ENCODE peak calls at places on chromosomes 2 and 18, in eight cellular contexts. One of them, this sample, is unnamed.

GRCh38 chr2:15636972-15637785 is 45.5 kb downstream of the DDX1 start:
- DNase-seq in astrocyte of the spinal cord: peak; percentile 76
- DNase-seq in right atrium auricular region: peak; percentile 83
- DNase-seq in DND-41: peak; percentile 60
- DNase-seq in mesothelial cell of epicardium: peak; percentile 76
- DNase-seq in ascending aorta: no peak
- DNase-seq in chondrocyte: no peak
- DNase-seq in right lobe of liver: peak; percentile 57
- DNase-seq in this sample: peak; percentile 64

GRCh38 chr2:136310797-136311558 is 193.0 kb upstream of the CXCR4 start:
- DNase-seq in astrocyte of the spinal cord: no peak
- DNase-seq in right atrium auricular region: no peak
- DNase-seq in DND-41: no peak
- DNase-seq in mesothelial cell of epicardium: no peak
- DNase-seq in ascending aorta: no peak
- DNase-seq in chondrocyte: no peak
- DNase-seq in right lobe of liver: no peak
- DNase-seq in this sample: no peak

GRCh38 chr2:176159678-176160250 is 2.7 kb downstream of the HOXD3 start:
- DNase-seq in astrocyte of the spinal cord: no peak
- DNase-seq in right atrium auricular region: no peak
- DNase-seq in DND-41: no peak
- DNase-seq in mesothelial cell of epicardium: no peak
- DNase-seq in ascending aorta: no peak
- DNase-seq in chondrocyte: no peak
- DNase-seq in right lobe of liver: no peak
- DNase-seq in this sample: no peak

GRCh38 chr2:65316072-65316471 is 88.4 kb downstream of the ACTR2 start:
- DNase-seq in astrocyte of the spinal cord: peak; percentile 69
- DNase-seq in right atrium auricular region: peak; percentile 78
- DNase-seq in DND-41: no peak
- DNase-seq in mesothelial cell of epicardium: no peak
- DNase-seq in ascending aorta: peak; percentile 40
- DNase-seq in chondrocyte: no peak
- DNase-seq in right lobe of liver: peak; percentile 37
- DNase-seq in this sample: no peak

GRCh38 chr2:29528371-29528770 is 393.0 kb downstream of the ALK start:
- DNase-seq in astrocyte of the spinal cord: no peak
- DNase-seq in right atrium auricular region: no peak
- DNase-seq in DND-41: no peak
- DNase-seq in mesothelial cell of epicardium: no peak
- DNase-seq in ascending aorta: no peak
- DNase-seq in chondrocyte: no peak
- DNase-seq in right lobe of liver: no peak
- DNase-seq in this sample: no peak

GRCh38 chr2:26172866-26173595 is at the start of gene GAREM2:
- DNase-seq in astrocyte of the spinal cord: no peak
- DNase-seq in right atrium auricular region: no peak
- DNase-seq in DND-41: no peak
- DNase-seq in mesothelial cell of epicardium: peak; percentile 41
- DNase-seq in ascending aorta: no peak
- DNase-seq in chondrocyte: no peak
- DNase-seq in right lobe of liver: no peak
- DNase-seq in this sample: no peak

GRCh38 chr2:149858214-149858613 is 270.6 kb upstream of the MMADHC start:
- DNase-seq in astrocyte of the spinal cord: peak; percentile 36
- DNase-seq in right atrium auricular region: no peak
- DNase-seq in DND-41: no peak
- DNase-seq in mesothelial cell of epicardium: no peak
- DNase-seq in ascending aorta: no peak
- DNase-seq in chondrocyte: no peak
- DNase-seq in right lobe of liver: no peak
- DNase-seq in this sample: no peak

GRCh38 chr2:26612034-26612433 is 29.1 kb downstream of the CIB4 start:
- DNase-seq in astrocyte of the spinal cord: no peak
- DNase-seq in right atrium auricular region: no peak
- DNase-seq in DND-41: no peak
- DNase-seq in mesothelial cell of epicardium: no peak
- DNase-seq in ascending aorta: no peak
- DNase-seq in chondrocyte: no peak
- DNase-seq in right lobe of liver: no peak
- DNase-seq in this sample: no peak

GRCh38 chr18:3703732-3704176 is 253.8 kb downstream of the TGIF1 start:
- DNase-seq in astrocyte of the spinal cord: peak; percentile 69
- DNase-seq in right atrium auricular region: peak; percentile 63
- DNase-seq in DND-41: peak; percentile 66
- DNase-seq in mesothelial cell of epicardium: peak; percentile 78
- DNase-seq in ascending aorta: no peak
- DNase-seq in chondrocyte: no peak
- DNase-seq in right lobe of liver: peak; percentile 55
- DNase-seq in this sample: peak; percentile 41

GRCh38 chr2:133986881-133987793 is 266.7 kb upstream of the MGAT5 start:
- DNase-seq in astrocyte of the spinal cord: no peak
- DNase-seq in right atrium auricular region: no peak
- DNase-seq in DND-41: no peak
- DNase-seq in mesothelial cell of epicardium: no peak
- DNase-seq in ascending aorta: no peak
- DNase-seq in chondrocyte: no peak
- DNase-seq in right lobe of liver: no peak
- DNase-seq in this sample: no peak

GRCh38 chr2:3780477-3781402 is 77.4 kb downstream of the DCDC2C start:
- DNase-seq in astrocyte of the spinal cord: peak; percentile 28
- DNase-seq in right atrium auricular region: peak; percentile 64
- DNase-seq in DND-41: peak; percentile 55
- DNase-seq in mesothelial cell of epicardium: peak; percentile 71
- DNase-seq in ascending aorta: no peak
- DNase-seq in chondrocyte: no peak
- DNase-seq in right lobe of liver: peak; percentile 73
- DNase-seq in this sample: no peak

GRCh38 chr2:85221291-85221690 is 88.1 kb downstream of the TCF7L1 start:
- DNase-seq in astrocyte of the spinal cord: no peak
- DNase-seq in right atrium auricular region: no peak
- DNase-seq in DND-41: no peak
- DNase-seq in mesothelial cell of epicardium: no peak
- DNase-seq in ascending aorta: no peak
- DNase-seq in chondrocyte: no peak
- DNase-seq in right lobe of liver: no peak
- DNase-seq in this sample: no peak

GRCh38 chr2:218482651-218483050 is 63.7 kb downstream of the VIL1 start:
- DNase-seq in astrocyte of the spinal cord: peak; percentile 20
- DNase-seq in right atrium auricular region: no peak
- DNase-seq in DND-41: no peak
- DNase-seq in mesothelial cell of epicardium: no peak
- DNase-seq in ascending aorta: no peak
- DNase-seq in chondrocyte: no peak
- DNase-seq in right lobe of liver: no peak
- DNase-seq in this sample: no peak

GRCh38 chr2:176638167-176639015 is 369.1 kb downstream of the MTX2 start:
- DNase-seq in astrocyte of the spinal cord: peak; percentile 55
- DNase-seq in right atrium auricular region: peak; percentile 76
- DNase-seq in DND-41: no peak
- DNase-seq in mesothelial cell of epicardium: peak; percentile 76
- DNase-seq in ascending aorta: no peak
- DNase-seq in chondrocyte: no peak
- DNase-seq in right lobe of liver: peak; percentile 70
- DNase-seq in this sample: peak; percentile 33

GRCh38 chr18:9441061-9441460 is 34.3 kb upstream of the RALBP1 start:
- DNase-seq in astrocyte of the spinal cord: no peak
- DNase-seq in right atrium auricular region: no peak
- DNase-seq in DND-41: no peak
- DNase-seq in mesothelial cell of epicardium: no peak
- DNase-seq in ascending aorta: no peak
- DNase-seq in chondrocyte: no peak
- DNase-seq in right lobe of liver: no peak
- DNase-seq in this sample: no peak

GRCh38 chr2:100012575-100012974 is 129.8 kb downstream of the AFF3 start:
- DNase-seq in astrocyte of the spinal cord: no peak
- DNase-seq in right atrium auricular region: no peak
- DNase-seq in DND-41: no peak
- DNase-seq in mesothelial cell of epicardium: no peak
- DNase-seq in ascending aorta: no peak
- DNase-seq in chondrocyte: no peak
- DNase-seq in right lobe of liver: no peak
- DNase-seq in this sample: no peak

GRCh38 chr2:100011272-100011711 is 131.1 kb downstream of the AFF3 start:
- DNase-seq in astrocyte of the spinal cord: peak; percentile 96
- DNase-seq in right atrium auricular region: no peak
- DNase-seq in DND-41: no peak
- DNase-seq in mesothelial cell of epicardium: no peak
- DNase-seq in ascending aorta: no peak
- DNase-seq in chondrocyte: no peak
- DNase-seq in right lobe of liver: no peak
- DNase-seq in this sample: no peak

GRCh38 chr2:100015849-100016248 is 126.5 kb downstream of the AFF3 start:
- DNase-seq in astrocyte of the spinal cord: no peak
- DNase-seq in right atrium auricular region: no peak
- DNase-seq in DND-41: no peak
- DNase-seq in mesothelial cell of epicardium: no peak
- DNase-seq in ascending aorta: no peak
- DNase-seq in chondrocyte: no peak
- DNase-seq in right lobe of liver: no peak
- DNase-seq in this sample: no peak

GRCh38 chr2:100016756-100017155 is 125.6 kb downstream of the AFF3 start:
- DNase-seq in astrocyte of the spinal cord: no peak
- DNase-seq in right atrium auricular region: no peak
- DNase-seq in DND-41: no peak
- DNase-seq in mesothelial cell of epicardium: no peak
- DNase-seq in ascending aorta: no peak
- DNase-seq in chondrocyte: no peak
- DNase-seq in right lobe of liver: no peak
- DNase-seq in this sample: no peak

GRCh38 chr2:100013892-100014677 is 128.3 kb downstream of the AFF3 start:
- DNase-seq in astrocyte of the spinal cord: peak; percentile 97
- DNase-seq in right atrium auricular region: peak; percentile 61
- DNase-seq in DND-41: no peak
- DNase-seq in mesothelial cell of epicardium: no peak
- DNase-seq in ascending aorta: no peak
- DNase-seq in chondrocyte: no peak
- DNase-seq in right lobe of liver: peak; percentile 82
- DNase-seq in this sample: no peak
- TF ChIP-seq CTCF in astrocyte of the spinal cord: peak; percentile 34
- TF ChIP-seq CTCF in right atrium auricular region: no peak
- TF ChIP-seq CTCF in DND-41: no peak
- TF ChIP-seq CTCF in mesothelial cell of epicardium: no peak
- TF ChIP-seq CTCF in ascending aorta: no peak
- TF ChIP-seq CTCF in chondrocyte: peak; percentile 57
- TF ChIP-seq CTCF in right lobe of liver: no peak
- TF ChIP-seq CTCF in this sample: no peak

DNA sequence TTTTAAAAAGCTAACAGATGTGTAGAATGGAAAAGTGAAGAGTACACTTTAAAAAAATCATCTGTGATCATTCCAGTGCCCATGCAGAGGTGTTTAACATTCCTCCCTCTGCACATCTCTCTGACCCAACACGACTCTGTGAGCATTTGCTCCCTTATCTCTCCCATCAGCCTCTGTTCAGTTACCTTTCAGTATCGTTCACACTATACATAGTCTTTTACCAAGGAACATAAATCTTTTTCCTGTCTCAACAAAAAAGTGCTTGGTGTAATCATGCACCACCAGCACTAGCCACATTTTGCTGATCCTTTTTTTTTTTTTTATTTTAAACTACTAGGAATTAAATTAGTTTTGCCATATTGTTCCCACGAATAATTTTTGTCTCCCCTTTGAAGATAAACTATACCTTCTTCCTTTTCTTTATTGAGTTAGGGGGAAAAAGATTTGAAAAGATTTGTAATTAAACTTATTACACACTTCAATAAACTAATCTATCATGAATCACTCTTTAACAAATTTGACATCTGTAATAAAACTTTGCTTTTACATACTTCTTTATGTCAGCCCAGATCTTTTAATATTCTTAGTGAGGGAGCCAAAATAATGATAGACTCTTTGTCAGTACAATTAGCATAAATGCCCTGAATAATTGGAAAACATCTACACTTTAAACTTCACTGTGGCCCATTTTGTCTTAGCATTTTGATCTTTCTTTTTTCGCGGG is 489.8 kb upstream of the FANCL start:
- DNase-seq in astrocyte of the spinal cord: no peak
- DNase-seq in right atrium auricular region: no peak
- DNase-seq in DND-41: no peak
- DNase-seq in mesothelial cell of epicardium: no peak
- DNase-seq in ascending aorta: no peak
- DNase-seq in chondrocyte: no peak
- DNase-seq in right lobe of liver: no peak
- DNase-seq in this sample: no peak
- TF ChIP-seq CTCF in astrocyte of the spinal cord: no peak
- TF ChIP-seq CTCF in right atrium auricular region: no peak
- TF ChIP-seq CTCF in DND-41: no peak
- TF ChIP-seq CTCF in mesothelial cell of epicardium: no peak
- TF ChIP-seq CTCF in ascending aorta: no peak
- TF ChIP-seq CTCF in chondrocyte: no peak
- TF ChIP-seq CTCF in right lobe of liver: no peak
- TF ChIP-seq CTCF in this sample: no peak

GRCh38 chr2:25132296-25132630 is 36.1 kb downstream of the POMC start:
- DNase-seq in astrocyte of the spinal cord: no peak
- DNase-seq in right atrium auricular region: no peak
- DNase-seq in DND-41: no peak
- DNase-seq in mesothelial cell of epicardium: no peak
- DNase-seq in ascending aorta: no peak
- DNase-seq in chondrocyte: no peak
- DNase-seq in right lobe of liver: no peak
- DNase-seq in this sample: no peak

GRCh38 chr2:25132693-25133092 is 35.7 kb downstream of the POMC start:
- DNase-seq in astrocyte of the spinal cord: no peak
- DNase-seq in right atrium auricular region: no peak
- DNase-seq in DND-41: no peak
- DNase-seq in mesothelial cell of epicardium: no peak
- DNase-seq in ascending aorta: no peak
- DNase-seq in chondrocyte: no peak
- DNase-seq in right lobe of liver: no peak
- DNase-seq in this sample: no peak

GRCh38 chr2:25131567-25132295 is 36.6 kb downstream of the POMC start:
- DNase-seq in astrocyte of the spinal cord: no peak
- DNase-seq in right atrium auricular region: no peak
- DNase-seq in DND-41: no peak
- DNase-seq in mesothelial cell of epicardium: peak; percentile 42
- DNase-seq in ascending aorta: no peak
- DNase-seq in chondrocyte: no peak
- DNase-seq in right lobe of liver: peak; percentile 26
- DNase-seq in this sample: no peak

GRCh38 chr2:25129901-25130520 is 38.4 kb downstream of the POMC start:
- DNase-seq in astrocyte of the spinal cord: no peak
- DNase-seq in right atrium auricular region: no peak
- DNase-seq in DND-41: no peak
- DNase-seq in mesothelial cell of epicardium: no peak
- DNase-seq in ascending aorta: no peak
- DNase-seq in chondrocyte: no peak
- DNase-seq in right lobe of liver: no peak
- DNase-seq in this sample: no peak

GRCh38 chr2:25131253-25131566 is 37.2 kb downstream of the POMC start:
- DNase-seq in astrocyte of the spinal cord: no peak
- DNase-seq in right atrium auricular region: no peak
- DNase-seq in DND-41: no peak
- DNase-seq in mesothelial cell of epicardium: no peak
- DNase-seq in ascending aorta: no peak
- DNase-seq in chondrocyte: no peak
- DNase-seq in right lobe of liver: no peak
- DNase-seq in this sample: no peak
- TF ChIP-seq CTCF in astrocyte of the spinal cord: no peak
- TF ChIP-seq CTCF in right atrium auricular region: no peak
- TF ChIP-seq CTCF in DND-41: no peak
- TF ChIP-seq CTCF in mesothelial cell of epicardium: no peak
- TF ChIP-seq CTCF in ascending aorta: no peak
- TF ChIP-seq CTCF in chondrocyte: no peak
- TF ChIP-seq CTCF in right lobe of liver: no peak
- TF ChIP-seq CTCF in this sample: no peak

GRCh38 chr2:119660343-119660658 is 18.7 kb upstream of the TMEM177 start:
- DNase-seq in astrocyte of the spinal cord: no peak
- DNase-seq in right atrium auricular region: no peak
- DNase-seq in DND-41: no peak
- DNase-seq in mesothelial cell of epicardium: no peak
- DNase-seq in ascending aorta: no peak
- DNase-seq in chondrocyte: no peak
- DNase-seq in right lobe of liver: no peak
- DNase-seq in this sample: no peak
- TF ChIP-seq CTCF in astrocyte of the spinal cord: no peak
- TF ChIP-seq CTCF in right atrium auricular region: no peak
- TF ChIP-seq CTCF in DND-41: no peak
- TF ChIP-seq CTCF in mesothelial cell of epicardium: peak; percentile 10
- TF ChIP-seq CTCF in ascending aorta: no peak
- TF ChIP-seq CTCF in chondrocyte: peak; percentile 40
- TF ChIP-seq CTCF in right lobe of liver: no peak
- TF ChIP-seq CTCF in this sample: no peak